ENCODE peak calls at places on chromosomes 4 and X, in seven cellular contexts. P is mesenchymal stem cell, D is neuronal stem cell, K is mesendoderm, G is H1, Y is IMR-90, N is trophoblast cell. T is an unnamed sample.

GRCh38 chrX:15570145-15570544 is 30.6 kb downstream of the ACE2 start:
- DNase-seq in P (no peak), G (no peak), N (no peak), K (no peak), D (no peak), Y (no peak), T (no peak)

GRCh38 chrX:154046262-154046771 is 26.6 kb upstream of the IRAK1 start:
- DNase-seq in P (peak; percentile 78), Y (peak; percentile 86), K (peak; percentile 23), G (no peak), D (no peak), N (no peak), T (no peak)

GRCh38 chr4:70706516-70706915 is 15.2 kb upstream of the RUFY3 start:
- DNase-seq in D (no peak), P (peak; percentile 21), N (no peak), G (no peak), Y (peak; percentile 16), K (no peak), T (no peak)

GRCh38 chrX:111352424-111352823 is 59.6 kb downstream of the DCX start:
- DNase-seq in N (no peak), Y (no peak), G (no peak), P (peak; percentile 80), D (no peak), K (no peak), T (no peak)

GRCh38 chr4:115090483-115091075 is 22.8 kb downstream of the NDST4 start:
- DNase-seq in G (no peak), D (peak; percentile 33), P (peak; percentile 27), Y (peak; percentile 0), N (no peak), K (peak; percentile 68), T (no peak)

GRCh38 chr4:153204247-153205027 is at the start of gene TRIM2:
- DNase-seq in P (peak; percentile 93), Y (peak; percentile 78), K (peak; percentile 86), D (no peak), N (no peak), G (no peak), T (peak; percentile 88)

GRCh38 chr4:152606800-152607577 is 71.1 kb upstream of the FBXW7 start:
- DNase-seq in G (no peak), Y (no peak), P (peak; percentile 33), N (no peak), K (peak; percentile 70), D (no peak), T (peak; percentile 40)

GRCh38 chr4:81606796-81607550 is 135.3 kb upstream of the RASGEF1B start:
- DNase-seq in N (no peak), G (no peak), P (no peak), D (no peak), Y (no peak), K (peak; percentile 44), T (no peak)

GRCh38 chrX:107730991-107731766 is 44.4 kb downstream of the TSC22D3 start:
- DNase-seq in Y (peak; percentile 8), G (no peak), P (peak; percentile 12), N (no peak), K (no peak), D (no peak), T (no peak)

GRCh38 chrX:107733686-107734085 is 41.9 kb downstream of the TSC22D3 start:
- DNase-seq in K (no peak), N (no peak), Y (no peak), P (no peak), D (no peak), G (no peak), T (no peak)

GRCh38 chrX:107729558-107730297 is 45.9 kb downstream of the TSC22D3 start:
- DNase-seq in N (no peak), P (peak; percentile 56), Y (no peak), G (no peak), D (no peak), K (peak; percentile 65), T (peak; percentile 75)

GRCh38 chrX:107730298-107730655 is 45.3 kb downstream of the TSC22D3 start:
- DNase-seq in G (no peak), P (peak; percentile 25), N (no peak), K (no peak), D (no peak), Y (no peak), T (no peak)

GRCh38 chrX:107731831-107732502 is 43.6 kb downstream of the TSC22D3 start:
- DNase-seq in G (no peak), Y (peak; percentile 58), P (peak; percentile 85), K (peak; percentile 88), D (no peak), N (no peak), T (peak; percentile 93)
- H3K27ac ChIP-seq in G (no peak overlapping the region), Y (no peak overlapping the region), P (peak overlapping the region; percentile 40), K (no peak overlapping the region), D (no peak overlapping the region), N (no peak overlapping the region), T (no peak overlapping the region)

GRCh38 chr4:85147481-85148076 is 181.1 kb upstream of the WDFY3 start:
- DNase-seq in G (no peak), P (peak; percentile 77), D (peak; percentile 23), Y (peak; percentile 54), N (peak; percentile 33), K (peak; percentile 86), T (peak; percentile 35)
- H2BK120ac ChIP-seq in G (no peak overlapping the region), P (no peak overlapping the region), D (no peak overlapping the region), Y (no peak overlapping the region), N (no peak overlapping the region), K (no peak overlapping the region), T (no peak overlapping the region)

GRCh38 chrX:18874560-18875255 is 109.2 kb downstream of the PHKA2 start:
- DNase-seq in G (no peak), Y (no peak), K (no peak), P (no peak), D (no peak), N (no peak), T (no peak)

GRCh38 chrX:18873836-18874235 is 110.1 kb downstream of the PHKA2 start:
- DNase-seq in N (no peak), G (no peak), D (no peak), Y (no peak), K (no peak), P (no peak), T (no peak)

GRCh38 chrX:18872621-18873020 is 111.3 kb downstream of the PHKA2 start:
- DNase-seq in P (no peak), N (no peak), K (no peak), D (no peak), Y (no peak), G (no peak), T (no peak)

GRCh38 chrX:18871970-18872369 is 111.9 kb downstream of the PHKA2 start:
- DNase-seq in D (no peak), K (no peak), G (no peak), Y (no peak), N (no peak), P (no peak), T (no peak)

GRCh38 chrX:18873189-18873791 is 110.6 kb downstream of the PHKA2 start:
- DNase-seq in K (no peak), Y (peak; percentile 61), N (no peak), D (no peak), P (peak; percentile 75), G (no peak), T (no peak)
- H3K27ac ChIP-seq in K (no peak overlapping the region), Y (no peak overlapping the region), N (no peak overlapping the region), D (no peak overlapping the region), P (no peak overlapping the region), G (no peak overlapping the region), T (no peak overlapping the region)

GRCh38 chr4:140408974-140409373 is 18.5 kb downstream of the CLGN start:
- DNase-seq in P (no peak), Y (no peak), K (no peak), D (no peak), G (no peak), N (no peak), T (no peak)
- H2BK120ac ChIP-seq in P (no peak overlapping the region), Y (no peak overlapping the region), K (no peak overlapping the region), D (no peak overlapping the region), G (no peak overlapping the region), N (no peak overlapping the region), T (no peak overlapping the region)

DNA sequence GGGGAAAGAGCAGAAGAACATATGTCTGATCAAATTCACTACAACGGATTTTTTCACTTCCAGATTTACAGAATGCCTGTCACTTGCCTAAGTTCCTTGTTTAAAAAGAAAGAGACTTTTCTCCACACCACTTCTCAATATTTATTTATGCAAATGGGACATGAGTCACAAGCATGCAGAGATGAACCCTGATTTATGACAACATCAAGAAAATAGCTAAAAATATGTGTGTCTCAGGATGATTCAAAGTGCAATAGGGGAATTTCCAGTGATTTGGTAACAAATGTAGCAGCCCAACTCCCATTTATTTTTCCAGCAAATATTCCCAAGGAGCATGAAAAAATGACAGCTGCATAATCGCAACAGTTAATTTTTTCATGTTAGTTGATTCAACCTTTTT is 180.4 kb upstream of the FAT1 start:
- DNase-seq in Y (peak; percentile 95), K (no peak), P (peak; percentile 95), D (no peak), N (no peak), G (no peak), T (no peak)
- H3K27ac ChIP-seq in Y (no peak overlapping the region), K (no peak overlapping the region), P (no peak overlapping the region), D (no peak overlapping the region), N (no peak overlapping the region), G (no peak overlapping the region), T (no peak overlapping the region)

GRCh38 chr4:146776691-146777090 is 138.0 kb downstream of the POU4F2 start:
- DNase-seq in P (no peak), D (no peak), N (no peak), K (no peak), Y (no peak), G (no peak), T (no peak)
- H2BK120ac ChIP-seq in P (no peak overlapping the region), D (peak overlapping the region; percentile 36), N (no peak overlapping the region), K (no peak overlapping the region), Y (no peak overlapping the region), G (no peak overlapping the region), T (no peak overlapping the region)

GRCh38 chr4:183637461-183637860 is 21.5 kb downstream of the RWDD4 start:
- DNase-seq in N (no peak), K (no peak), P (peak; percentile 51), D (no peak), Y (peak; percentile 53), G (no peak), T (no peak)

GRCh38 chr4:183636923-183637322 is 22.1 kb downstream of the RWDD4 start:
- DNase-seq in G (no peak), D (no peak), Y (peak; percentile 53), N (no peak), P (no peak), K (no peak), T (no peak)

GRCh38 chr4:183635737-183636136 is 23.2 kb downstream of the RWDD4 start:
- DNase-seq in G (no peak), N (no peak), Y (no peak), K (no peak), D (no peak), P (no peak), T (no peak)

GRCh38 chr4:183635333-183635732 is 23.7 kb downstream of the RWDD4 start:
- DNase-seq in N (no peak), K (peak; percentile 53), G (no peak), Y (no peak), D (no peak), P (no peak), T (peak; percentile 55)

DNA sequence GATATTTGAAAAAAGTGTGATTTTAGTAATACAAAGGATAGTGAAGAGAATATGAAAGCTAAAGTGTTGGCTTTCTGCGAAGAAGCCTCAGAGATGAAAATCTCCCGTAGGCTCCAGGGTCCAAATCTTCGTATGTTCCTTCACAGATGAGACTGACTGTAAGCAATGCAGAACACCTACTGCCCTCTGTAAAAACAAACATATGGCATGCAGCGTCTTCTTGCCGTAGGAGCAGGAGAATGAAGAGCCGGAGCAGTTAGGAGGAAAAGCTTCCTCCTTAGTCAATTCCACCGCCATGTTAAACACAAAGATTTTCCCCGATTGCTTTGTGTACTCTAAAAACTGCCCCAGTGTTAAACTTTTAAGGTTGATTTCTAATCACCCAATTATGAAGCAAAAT is 22.5 kb downstream of the RWDD4 start:
- DNase-seq in G (no peak), P (no peak), Y (no peak), N (no peak), D (no peak), K (no peak), T (no peak)
- H3K27ac ChIP-seq in G (no peak overlapping the region), P (peak overlapping the region; percentile 32), Y (peak overlapping the region; percentile 70), N (no peak overlapping the region), D (no peak overlapping the region), K (no peak overlapping the region), T (peak overlapping the region; percentile 45)

T was measured in H9.